ENCODE peak calls at places on chromosomes 4 and X, in nine cellular contexts. N is gastrocnemius medialis; I is effector memory CD4-positive, alpha-beta T cell; W is GM23248; S is spleen; Q is tibial nerve; D is vagina; K is endodermal cell; E is cardiac muscle cell. X is an unnamed sample.

GRCh38 chr4:128573781-128574508 is 235.6 kb upstream of the JADE1 start:
- DNase-seq in N (no peak), I (no peak), W (peak), S (no peak), Q (no peak), D (no peak), K (no peak), E (peak), X (no peak)

GRCh38 chrX:15310117-15310516 is 5.3 kb downstream of the ASB11 start:
- DNase-seq in N (peak), I (no peak), W (peak), S (no peak), Q (peak), D (no peak), K (no peak), E (peak), X (no peak)

GRCh38 chrX:1564750-1565683 is 26.4 kb upstream of the AKAP17A start:
- DNase-seq in N (no peak), I (no peak), W (no peak), S (no peak), Q (no peak), D (no peak), K (no peak), E (no peak), X (no peak)

GRCh38 chr4:132982151-132982550 is 166.9 kb upstream of the PCDH10 start:
- DNase-seq in N (no peak), I (no peak), W (no peak), S (no peak), Q (no peak), D (no peak), K (no peak), E (peak), X (no peak)

GRCh38 chrX:40103565-40104323 is 6.0 kb upstream of the BCOR start:
- DNase-seq in N (no peak), I (no peak), W (no peak), S (no peak), Q (no peak), D (no peak), K (no peak), E (no peak), X (peak)

GRCh38 chr4:185298728-185299394 is 89.5 kb downstream of the SNX25 start:
- DNase-seq in N (no peak), I (no peak), W (no peak), S (no peak), Q (no peak), D (no peak), K (no peak), E (no peak), X (no peak)

GRCh38 chr4:40587826-40588225 is 41.8 kb downstream of the RBM47 start:
- DNase-seq in N (no peak), I (no peak), W (peak), S (no peak), Q (no peak), D (no peak), K (no peak), E (peak), X (no peak)

GRCh38 chr4:1246111-1246881 is 2.6 kb downstream of the CTBP1 start:
- DNase-seq in N (peak), I (no peak), W (peak), S (peak), Q (no peak), D (peak), K (no peak), E (no peak), X (peak)

GRCh38 chrX:31550169-31550568 is 478.3 kb upstream of the FTHL17 start:
- DNase-seq in N (no peak), I (no peak), W (no peak), S (no peak), Q (no peak), D (no peak), K (no peak), E (no peak), X (no peak)

GRCh38 chrX:41889317-41890025 is 33.9 kb downstream of the CASK start:
- DNase-seq in N (no peak), I (no peak), W (peak), S (no peak), Q (no peak), D (no peak), K (no peak), E (peak), X (no peak)

DNA sequence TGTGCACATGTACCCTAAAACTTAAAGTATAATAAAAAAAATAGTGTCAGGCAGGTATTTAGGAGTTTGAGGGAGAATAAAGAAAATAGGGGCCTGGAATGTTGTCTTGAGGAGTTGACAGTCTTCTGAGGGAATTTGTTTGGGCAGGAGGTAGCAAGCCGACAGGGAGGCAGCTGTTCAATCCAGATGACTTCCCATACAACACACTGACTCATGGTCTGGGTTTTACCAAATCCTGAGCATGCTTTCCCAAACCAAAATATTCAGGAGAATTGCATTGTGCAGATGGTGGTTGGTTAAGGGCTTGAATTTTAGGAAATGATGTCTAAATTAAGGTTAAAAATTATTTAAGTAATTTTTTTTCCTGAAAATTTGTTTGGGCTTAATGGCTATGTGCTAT is 430.0 kb downstream of the INPP4B start:
- DNase-seq in N (no peak), I (no peak), W (peak), S (no peak), Q (no peak), D (no peak), K (no peak), E (peak), X (no peak)
- H3K27ac ChIP-seq in N (no peak), I (peak), W (peak), S (peak), Q (no peak), D (no peak), K (no peak), E (no peak), X (no peak)

GRCh38 chrX:155877288-155877687 is 3.9 kb upstream of the VAMP7 start:
- DNase-seq in N (no peak), I (no peak), W (no peak), S (no peak), Q (no peak), D (no peak), K (no peak), E (no peak), X (no peak)

GRCh38 chrX:155871934-155872333 is 9.2 kb upstream of the VAMP7 start:
- DNase-seq in N (no peak), I (no peak), W (no peak), S (no peak), Q (no peak), D (no peak), K (no peak), E (no peak), X (no peak)

GRCh38 chrX:155873203-155873602 is 7.9 kb upstream of the VAMP7 start:
- DNase-seq in N (no peak), I (no peak), W (no peak), S (no peak), Q (no peak), D (no peak), K (no peak), E (no peak), X (no peak)

GRCh38 chrX:155876704-155877103 is 4.4 kb upstream of the VAMP7 start:
- DNase-seq in N (no peak), I (no peak), W (no peak), S (no peak), Q (no peak), D (no peak), K (no peak), E (no peak), X (no peak)

GRCh38 chrX:155874571-155875244 is 6.4 kb upstream of the VAMP7 start:
- DNase-seq in N (no peak), I (no peak), W (no peak), S (no peak), Q (no peak), D (no peak), K (no peak), E (peak), X (no peak)
- H3K4me3 ChIP-seq in N (peak), I (no peak), W (no peak), S (no peak), Q (peak), D (peak), K (no peak), E (no peak), X (no peak)

GRCh38 chrX:103823591-103823990 is 8.5 kb downstream of the RAB9B start:
- DNase-seq in N (no peak), I (no peak), W (peak), S (no peak), Q (no peak), D (no peak), K (no peak), E (peak), X (no peak)

GRCh38 chrX:103828529-103828928 is 3.5 kb downstream of the RAB9B start:
- DNase-seq in N (no peak), I (no peak), W (no peak), S (no peak), Q (no peak), D (no peak), K (no peak), E (peak), X (no peak)

GRCh38 chrX:103830848-103831247 is 1.2 kb downstream of the RAB9B start:
- DNase-seq in N (no peak), I (no peak), W (no peak), S (no peak), Q (no peak), D (no peak), K (no peak), E (no peak), X (no peak)

GRCh38 chrX:103831342-103831802 is 685 bp downstream of the RAB9B start:
- DNase-seq in N (no peak), I (no peak), W (peak), S (no peak), Q (no peak), D (no peak), K (no peak), E (no peak), X (no peak)

GRCh38 chrX:103825881-103826280 is 6.2 kb downstream of the RAB9B start:
- DNase-seq in N (no peak), I (no peak), W (no peak), S (no peak), Q (no peak), D (no peak), K (no peak), E (no peak), X (no peak)
- H3K27ac ChIP-seq in N (no peak), I (no peak), W (no peak), S (no peak), Q (no peak), D (no peak), K (no peak), E (no peak), X (no peak)

GRCh38 chrX:135984220-135984619 is 1.0 kb upstream of the SLC9A6 start:
- DNase-seq in N (no peak), I (no peak), W (no peak), S (no peak), Q (no peak), D (no peak), K (no peak), E (no peak), X (no peak)
- H3K4me3 ChIP-seq in N (no peak), I (peak), W (peak), S (peak), Q (no peak), D (no peak), K (peak), E (no peak), X (no peak)

GRCh38 chrX:106392346-106392745 is 219.4 kb upstream of the RADX start:
- DNase-seq in N (no peak), I (no peak), W (no peak), S (no peak), Q (no peak), D (no peak), K (no peak), E (no peak), X (no peak)
- H3K27ac ChIP-seq in N (no peak), I (no peak), W (no peak), S (no peak), Q (no peak), D (no peak), K (no peak), E (no peak), X (no peak)

GRCh38 chr4:90318208-90318607 is 191.0 kb downstream of the CCSER1 start:
- DNase-seq in N (no peak), I (no peak), W (peak), S (no peak), Q (no peak), D (no peak), K (no peak), E (peak), X (no peak)

DNA sequence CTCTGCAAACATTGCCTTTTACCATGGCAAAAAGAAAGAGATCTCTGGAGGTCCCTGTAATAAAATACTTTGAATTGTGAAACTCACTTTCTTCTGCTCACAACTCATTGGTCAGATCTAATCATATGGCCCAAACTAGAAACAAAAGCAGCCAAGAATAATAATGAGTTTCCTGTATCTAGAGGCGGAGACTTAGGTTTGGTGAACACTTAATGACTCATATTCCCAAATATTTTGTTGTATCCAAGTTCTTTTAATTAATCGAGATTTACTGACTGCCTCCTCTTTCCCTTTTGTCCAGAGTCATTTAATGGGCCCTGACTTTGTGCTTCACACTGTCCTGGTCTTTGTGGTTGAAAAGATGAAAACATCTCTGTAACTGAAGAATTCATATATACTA is 190.6 kb downstream of the CCSER1 start:
- DNase-seq in N (no peak), I (no peak), W (peak), S (no peak), Q (no peak), D (no peak), K (no peak), E (peak), X (no peak)
- H3K4me3 ChIP-seq in N (no peak), I (no peak), W (peak), S (no peak), Q (no peak), D (no peak), K (no peak), E (no peak), X (no peak)

DNA sequence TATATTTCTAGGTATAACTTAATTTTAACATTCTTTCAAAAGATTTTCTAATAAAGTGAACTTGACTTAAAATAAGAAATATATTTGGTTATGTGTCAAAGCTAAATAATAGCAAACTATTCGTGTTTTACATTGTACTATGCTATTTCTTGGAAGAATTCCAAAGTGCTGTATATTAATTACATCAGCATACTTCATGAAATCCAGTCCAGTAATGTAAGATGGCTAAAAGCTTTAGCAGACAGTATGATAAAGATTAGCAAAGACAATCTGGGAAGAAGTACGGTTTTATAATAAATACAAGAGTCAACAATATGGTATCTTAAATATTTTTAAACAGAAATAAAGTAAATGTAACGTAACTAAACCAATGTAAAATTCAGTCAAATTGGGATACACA is 125.7 kb downstream of the FSTL5 start:
- DNase-seq in N (no peak), I (no peak), W (no peak), S (no peak), Q (no peak), D (no peak), K (no peak), E (no peak), X (no peak)
- H3K27ac ChIP-seq in N (no peak), I (no peak), W (no peak), S (no peak), Q (no peak), D (no peak), K (no peak), E (no peak), X (no peak)

DNA sequence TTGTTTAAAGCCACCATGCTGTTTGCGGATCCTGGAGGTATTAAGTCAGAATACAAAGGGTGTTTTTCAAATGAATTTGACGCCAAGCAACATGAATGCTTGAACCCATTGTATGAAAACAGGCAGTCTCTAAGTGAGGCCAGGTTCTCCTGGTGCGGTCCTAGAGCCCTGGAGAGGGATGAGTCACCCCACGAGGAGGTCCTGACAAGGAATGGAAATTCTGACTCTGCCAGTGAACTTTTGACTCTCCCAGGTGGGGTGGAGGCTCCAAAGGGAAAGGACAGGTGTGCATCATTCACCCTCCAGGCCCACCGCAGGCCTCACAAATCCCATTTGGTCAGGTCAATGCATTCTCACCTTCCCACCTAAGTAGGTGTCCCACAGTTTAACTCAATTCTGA is 1.5 kb downstream of the TRIM2 start:
- DNase-seq in N (no peak), I (no peak), W (peak), S (no peak), Q (no peak), D (no peak), K (peak), E (peak), X (no peak)
- H3K4me3 ChIP-seq in N (no peak), I (peak), W (no peak), S (peak), Q (no peak), D (no peak), K (peak), E (no peak), X (no peak)

X was measured in WERI-Rb-1.